ENCODE peak calls at places on chromosome 16, in eight cellular contexts. O is fibroblast of lung; D is nephron progenitor cell; I is cardiac fibroblast; E is body of pancreas; G is left ventricle myocardium inferior; T is A549; B is CD8-positive, alpha-beta T cell. C is an unnamed sample.

GRCh38 chr16:85613609-85614337 is 651 bp downstream of the GSE1 start:
- DNase-seq in D (peak; percentile 82), T (peak; percentile 42), G (peak; percentile 76), B (no peak), I (no peak), O (peak; percentile 43), E (peak; percentile 69), C (peak; percentile 36)

GRCh38 chr16:4092547-4093265 is 23.5 kb downstream of the ADCY9 start:
- DNase-seq in B (no peak), G (no peak), O (no peak), T (no peak), I (no peak), D (no peak), E (no peak), C (no peak)

GRCh38 chr16:52747196-52747595 is 200.3 kb upstream of the TOX3 start:
- DNase-seq in G (no peak), O (peak; percentile 2), B (no peak), E (no peak), D (no peak), I (no peak), T (no peak), C (no peak)

GRCh38 chr16:11914759-11915643 is 755 bp downstream of the GSPT1 start:
- DNase-seq in I (peak; percentile 43), O (peak; percentile 39), D (peak; percentile 57), B (peak; percentile 33), T (no peak), G (peak; percentile 38), E (peak; percentile 49), C (peak; percentile 51)

GRCh38 chr16:31452631-31453106 is 6.6 kb upstream of the ARMC5 start:
- DNase-seq in T (no peak), O (peak; percentile 93), I (peak; percentile 95), G (no peak), E (no peak), D (no peak), B (no peak), C (peak; percentile 90)

GRCh38 chr16:22814330-22815105 is 556 bp downstream of the HS3ST2 start:
- DNase-seq in E (no peak), B (no peak), T (no peak), I (no peak), G (no peak), O (no peak), D (peak; percentile 46), C (peak; percentile 35)

GRCh38 chr16:13543850-13544249 is 376.1 kb upstream of the ERCC4 start:
- DNase-seq in I (no peak), D (no peak), O (no peak), G (no peak), B (no peak), T (no peak), E (no peak), C (no peak)

GRCh38 chr16:63100082-63100481 is 1063.8 kb upstream of the CDH8 start:
- DNase-seq in E (no peak), O (no peak), T (no peak), G (no peak), D (no peak), I (no peak), B (no peak), C (no peak)

GRCh38 chr16:57627184-57627871 is 1.1 kb upstream of the ADGRG1 start:
- DNase-seq in E (no peak), G (no peak), T (peak; percentile 64), O (peak; percentile 91), I (peak; percentile 86), D (peak; percentile 50), B (no peak), C (peak; percentile 75)

GRCh38 chr16:1414532-1415265 is at the start of gene UNKL:
- DNase-seq in B (peak; percentile 82), O (peak; percentile 28), D (peak; percentile 91), T (no peak), I (peak; percentile 53), E (peak; percentile 84), G (peak; percentile 81), C (peak; percentile 37)

GRCh38 chr16:56869513-56870270 is 4.7 kb downstream of the SLC12A3 start:
- DNase-seq in E (no peak), G (no peak), I (peak; percentile 39), B (no peak), O (no peak), T (peak; percentile 66), D (no peak), C (peak; percentile 20)

GRCh38 chr16:13307255-13307654 is 405.9 kb downstream of the SHISA9 start:
- DNase-seq in D (no peak), O (peak; percentile 96), E (no peak), G (no peak), B (no peak), T (no peak), I (peak; percentile 8), C (peak; percentile 87)

GRCh38 chr16:8861563-8862308 is 7.1 kb downstream of the CARHSP1 start:
- DNase-seq in O (no peak), E (no peak), D (no peak), I (no peak), T (no peak), B (no peak), G (peak; percentile 64), C (no peak)

GRCh38 chr16:24976971-24977672 is 38.0 kb downstream of the ARHGAP17 start:
- DNase-seq in D (no peak), B (no peak), E (no peak), T (no peak), I (no peak), O (no peak), G (no peak), C (no peak)

GRCh38 chr16:11224096-11224893 is 31.7 kb downstream of the SOCS1 start:
- DNase-seq in D (peak; percentile 66), T (no peak), O (no peak), B (peak; percentile 64), I (no peak), E (peak; percentile 53), G (peak; percentile 85), C (no peak)

GRCh38 chr16:66278111-66278531 is 88.4 kb upstream of the CDH5 start:
- DNase-seq in T (no peak), B (no peak), I (no peak), O (no peak), E (no peak), D (no peak), G (no peak), C (peak; percentile 99)

GRCh38 chr16:67312450-67313118 is 14.0 kb downstream of the KCTD19 start:
- DNase-seq in O (no peak), D (no peak), G (no peak), B (no peak), T (no peak), I (peak; percentile 10), E (no peak), C (no peak)

DNA sequence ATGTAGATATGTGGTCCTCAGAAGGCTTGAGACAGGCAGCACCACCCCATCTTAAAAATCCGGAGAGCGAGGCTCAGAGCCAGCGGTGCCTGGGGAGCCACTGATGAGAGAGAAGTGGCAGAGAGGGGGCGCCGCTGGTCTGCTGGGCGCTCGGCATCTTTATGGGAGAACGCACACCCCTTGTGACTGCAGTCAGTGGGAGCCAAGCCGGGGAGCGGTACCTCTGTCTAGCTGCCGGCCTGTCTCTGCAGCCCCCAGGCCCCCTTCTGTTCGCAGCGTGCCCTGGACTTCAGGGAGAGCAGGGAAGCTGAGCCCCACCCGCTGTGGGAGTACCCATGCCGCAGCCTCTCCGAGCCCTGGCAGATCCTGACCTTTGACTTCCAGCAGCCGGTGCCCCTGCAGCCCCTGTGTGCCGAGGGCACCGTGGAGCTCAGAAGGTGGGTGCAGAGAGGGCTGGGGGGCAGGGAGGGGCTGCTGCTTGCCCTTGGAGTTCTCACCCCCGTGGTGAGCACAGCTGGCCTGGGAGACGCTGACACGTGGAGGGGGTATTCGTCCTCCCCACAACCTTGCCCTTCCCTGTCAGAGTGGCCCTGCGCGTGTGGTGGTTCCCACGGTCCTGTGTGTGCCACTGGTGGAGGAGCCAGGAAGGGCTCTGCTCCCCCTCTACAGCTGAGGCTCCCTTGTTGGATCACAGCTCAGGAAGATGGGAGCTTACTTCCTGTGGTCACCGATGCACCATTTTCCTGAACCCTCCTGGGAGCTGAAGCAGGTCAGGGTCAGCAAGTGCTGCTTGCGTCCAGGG is 44.8 kb downstream of the PRMT7 start:
- DNase-seq in T (no peak), B (no peak), O (no peak), E (no peak), I (no peak), G (no peak), D (no peak), C (no peak)
- TF ChIP-seq CTCF in T (no peak), B (no peak), O (no peak), E (no peak), I (no peak), G (no peak), D (no peak), C (no peak)

DNA sequence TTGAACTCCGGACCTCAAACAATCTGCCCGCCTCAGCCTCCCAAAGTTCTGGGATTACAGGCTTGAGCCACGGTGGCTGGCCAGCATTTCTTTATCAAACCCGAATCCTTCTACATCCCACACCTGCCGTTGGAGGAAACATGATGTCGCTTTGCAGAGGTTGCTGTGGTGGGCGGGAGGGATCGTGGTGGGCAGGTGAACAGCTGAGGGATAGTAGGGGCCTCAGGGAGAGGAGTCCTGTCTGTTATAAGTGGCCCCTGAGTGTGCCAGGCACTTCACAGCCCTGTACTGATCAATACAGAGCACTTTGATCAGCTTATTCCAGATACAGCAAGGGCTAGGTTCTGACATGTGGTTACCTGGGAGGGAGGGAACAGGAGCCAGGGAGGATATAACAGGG is 76.5 kb downstream of the CYLD start:
- DNase-seq in B (no peak), D (no peak), G (no peak), I (no peak), T (no peak), E (no peak), O (no peak), C (no peak)
- TF ChIP-seq CTCF in B (no peak), D (no peak), G (no peak), I (no peak), T (no peak), E (no peak), O (no peak), C (no peak)

DNA sequence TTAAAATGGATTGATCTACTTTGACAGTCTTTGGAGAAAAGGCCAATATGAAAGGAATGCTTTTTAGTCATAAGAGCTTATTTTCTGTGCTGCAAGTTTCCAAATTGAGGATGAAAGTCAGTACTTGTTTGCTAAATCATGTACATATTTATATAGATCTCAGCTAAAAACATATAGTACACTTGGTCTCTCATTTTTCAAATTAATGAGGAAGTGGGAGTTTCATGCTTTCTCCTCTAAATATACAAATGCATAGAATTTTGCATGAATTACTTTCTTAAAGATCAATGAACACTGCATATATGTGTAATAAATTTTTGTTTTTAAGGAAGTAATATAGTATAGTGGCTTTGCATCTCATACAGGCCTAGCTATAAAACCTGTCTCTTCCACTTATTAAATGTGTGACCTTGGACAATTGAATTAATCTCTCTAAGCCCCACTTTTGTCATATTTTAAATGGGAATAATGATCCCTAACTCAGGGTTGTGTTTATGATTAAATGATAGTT is 161.6 kb downstream of the PHKB start:
- DNase-seq in I (no peak), G (no peak), D (no peak), O (no peak), E (no peak), T (no peak), B (no peak), C (no peak)
- TF ChIP-seq CTCF in I (no peak), G (no peak), D (no peak), O (no peak), E (no peak), T (no peak), B (no peak), C (no peak)

DNA sequence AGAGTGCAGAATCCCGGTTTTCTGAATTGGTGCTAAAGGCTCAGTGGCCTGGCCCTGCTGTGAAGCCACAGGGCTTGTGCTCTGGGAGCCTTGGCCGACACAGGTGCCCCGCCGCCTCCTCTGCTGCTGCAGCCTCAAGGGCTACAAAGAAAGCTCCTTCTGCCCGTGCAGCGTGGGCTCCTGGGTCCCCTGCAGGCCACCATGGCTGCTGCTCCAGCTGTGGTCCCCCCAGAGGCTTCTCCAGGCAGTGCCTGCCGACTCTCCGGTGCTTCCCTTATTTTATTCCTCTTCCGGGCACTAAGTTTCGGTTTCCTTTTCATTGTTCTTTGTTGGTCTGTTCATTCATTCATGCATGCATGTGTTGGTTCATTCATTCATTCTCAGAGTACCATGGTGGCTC is 53.1 kb downstream of the CMIP start:
- DNase-seq in I (no peak), T (no peak), D (no peak), O (no peak), B (no peak), G (no peak), E (no peak), C (no peak)
- TF ChIP-seq CTCF in I (no peak), T (no peak), D (no peak), O (no peak), B (no peak), G (peak; percentile 41), E (peak; percentile 34), C (no peak)

C was measured in epithelial cell of esophagus.